ENCODE peak calls at places on chromosomes 2 and 18, in eight cellular contexts. W, G, R, Z, H, I, S and P are unnamed samples.

GRCh38 chr2:236597629-236598028 is 28.0 kb downstream of the ACKR3 start:
- DNase-seq in H (no peak), S (no peak), Z (no peak), G (no peak), R (no peak), W (no peak), I (no peak), P (no peak)

GRCh38 chr2:191255271-191255670 is 10.1 kb downstream of the MYO1B start:
- DNase-seq in I (no peak), Z (no peak), R (no peak), S (no peak), G (no peak), H (no peak), W (no peak), P (no peak)

GRCh38 chr2:193695367-193695766 is 1500.6 kb upstream of the TMEFF2 start:
- DNase-seq in S (no peak), H (no peak), Z (no peak), W (no peak), G (no peak), R (no peak), I (no peak), P (no peak)

GRCh38 chr2:71787108-71787415 is 333.7 kb downstream of the DYSF start:
- DNase-seq in H (no peak), Z (no peak), S (no peak), G (no peak), I (no peak), W (no peak), R (no peak), P (no peak)

GRCh38 chr2:8197825-8198224 is 484.0 kb upstream of the ID2 start:
- DNase-seq in R (no peak), Z (no peak), W (no peak), S (no peak), H (no peak), G (no peak), I (no peak), P (no peak)

GRCh38 chr18:57110295-57110694 is 36.6 kb upstream of the BOD1L2 start:
- DNase-seq in R (no peak), I (no peak), W (no peak), H (no peak), S (no peak), Z (no peak), G (no peak), P (no peak)

GRCh38 chr2:177314722-177315264 is 50.3 kb upstream of the NFE2L2 start:
- DNase-seq in I (no peak), S (no peak), R (no peak), W (no peak), Z (no peak), H (no peak), G (no peak), P (no peak)

GRCh38 chr2:86372641-86373502 is 35.4 kb upstream of the REEP1 start:
- DNase-seq in R (no peak), Z (no peak), W (no peak), H (peak; percentile 54), S (no peak), I (no peak), G (no peak), P (no peak)

GRCh38 chr2:20634430-20635095 is 16.3 kb downstream of the HS1BP3 start:
- DNase-seq in R (no peak), S (peak; percentile 75), Z (no peak), W (no peak), H (no peak), G (no peak), I (no peak), P (no peak)

GRCh38 chr2:225694664-225695063 is 295.2 kb downstream of the NYAP2 start:
- DNase-seq in W (no peak), G (no peak), S (no peak), H (no peak), I (peak; percentile 4), Z (no peak), R (no peak), P (no peak)

GRCh38 chr2:160634436-160634835 is 140.8 kb upstream of the RBMS1 start:
- DNase-seq in S (no peak), W (no peak), Z (no peak), G (no peak), I (no peak), R (no peak), H (no peak), P (no peak)

GRCh38 chr2:173755798-173756197 is 209.4 kb downstream of the SP3 start:
- DNase-seq in W (no peak), S (no peak), G (no peak), Z (no peak), R (no peak), H (no peak), I (no peak), P (no peak)

GRCh38 chr2:45236268-45236667 is 227.0 kb upstream of the SIX2 start:
- DNase-seq in S (no peak), R (no peak), H (no peak), Z (no peak), G (no peak), W (no peak), I (no peak), P (no peak)

GRCh38 chr2:46534589-46534988 is 55.2 kb downstream of the TMEM247 start:
- DNase-seq in W (no peak), H (no peak), I (no peak), Z (no peak), R (no peak), S (no peak), G (no peak), P (no peak)

GRCh38 chr2:178152033-178152432 is 39.8 kb downstream of the RBM45 start:
- DNase-seq in I (no peak), Z (no peak), R (no peak), H (no peak), S (no peak), W (no peak), G (no peak), P (no peak)

GRCh38 chr18:23401400-23402347 is 51.4 kb upstream of the RIOK3 start:
- DNase-seq in S (no peak), H (peak; percentile 50), W (peak; percentile 46), I (no peak), R (no peak), Z (no peak), G (no peak), P (no peak)

GRCh38 chr18:77067315-77068061 is 65.1 kb downstream of the MBP start:
- DNase-seq in I (peak; percentile 49), R (peak; percentile 64), S (peak; percentile 91), G (peak; percentile 38), W (peak; percentile 82), H (no peak), Z (no peak), P (peak; percentile 91)

GRCh38 chr18:21660078-21660477 is 44.5 kb downstream of the ABHD3 start:
- DNase-seq in Z (no peak), G (no peak), W (no peak), S (no peak), R (no peak), H (no peak), I (no peak), P (no peak)

GRCh38 chr2:109500910-109501309 is 112.9 kb downstream of the SEPTIN10 start:
- DNase-seq in W (no peak), R (no peak), S (no peak), Z (no peak), H (no peak), I (no peak), G (no peak), P (no peak)

GRCh38 chr2:60260646-60261296 is 292.7 kb downstream of the BCL11A start:
- DNase-seq in W (no peak), S (no peak), I (no peak), Z (peak; percentile 21), G (no peak), R (no peak), H (no peak), P (no peak)

GRCh38 chr2:86223682-86224560 is 24.7 kb downstream of the MRPL35 start:
- DNase-seq in R (no peak), S (no peak), G (no peak), I (no peak), H (no peak), W (no peak), Z (no peak), P (no peak)

GRCh38 chr2:127479866-127480743 is 46.2 kb downstream of the IWS1 start:
- DNase-seq in S (no peak), I (no peak), W (no peak), H (no peak), Z (no peak), R (no peak), G (no peak), P (no peak)

GRCh38 chr2:102488063-102488462 is 15.0 kb downstream of the SLC9A4 start:
- DNase-seq in S (no peak), I (peak; percentile 67), Z (no peak), H (no peak), G (no peak), W (peak; percentile 60), R (no peak), P (no peak)

GRCh38 chr2:113240150-113240914 is 38.4 kb downstream of the PAX8 start:
- DNase-seq in Z (peak; percentile 50), S (peak; percentile 96), H (no peak), W (peak; percentile 75), I (peak; percentile 74), R (no peak), G (no peak), P (peak; percentile 97)

GRCh38 chr2:176637497-176638166 is 368.4 kb downstream of the MTX2 start:
- DNase-seq in H (peak; percentile 56), W (peak; percentile 80), S (peak; percentile 69), Z (no peak), I (no peak), R (no peak), G (no peak), P (peak; percentile 91)

GRCh38 chr2:218883491-218884490 is 3.1 kb downstream of the WNT10A start:
- DNase-seq in W (no peak), I (no peak), G (peak; percentile 48), S (peak; percentile 45), H (peak; percentile 42), R (no peak), Z (no peak), P (peak; percentile 79)